ENCODE peak calls at places on chromosomes 1 and 21, in five cellular contexts. W, O, S, V and I are unnamed samples.

GRCh38 chr1:163170975-163171676 is 31.6 kb downstream of the RGS5 start:
- DNase-seq in W (peak), O (peak), S (no peak), V (peak), I (no peak)

GRCh38 chr1:216750031-216750627 is 26.9 kb upstream of the ESRRG start:
- DNase-seq in W (peak), O (peak), S (peak), V (peak), I (peak)

GRCh38 chr1:7128293-7128692 is 343.0 kb downstream of the CAMTA1 start:
- DNase-seq in W (no peak), O (no peak), S (no peak), V (no peak), I (no peak)

GRCh38 chr21:41537356-41537755 is 29.4 kb upstream of the TMPRSS2 start:
- DNase-seq in W (no peak), O (no peak), S (no peak), V (no peak), I (no peak)

GRCh38 chr1:208825305-208825704 is 581.1 kb upstream of the PLXNA2 start:
- DNase-seq in W (no peak), O (no peak), S (no peak), V (no peak), I (no peak)

GRCh38 chr1:188941986-188942385 is 1535.7 kb downstream of the BRINP3 start:
- DNase-seq in W (no peak), O (no peak), S (peak), V (no peak), I (no peak)

GRCh38 chr1:114310771-114311251 is 157.1 kb upstream of the SYT6 start:
- DNase-seq in W (no peak), O (no peak), S (no peak), V (peak), I (no peak)

GRCh38 chr1:6490181-6491075 is 1.0 kb downstream of the PLEKHG5 start:
- DNase-seq in W (peak), O (peak), S (peak), V (peak), I (peak)

GRCh38 chr1:231053493-231054162 is 13.6 kb upstream of the FAM89A start:
- DNase-seq in W (peak), O (no peak), S (no peak), V (peak), I (peak)

GRCh38 chr1:165306543-165307434 is 49.7 kb downstream of the LMX1A start:
- DNase-seq in W (no peak), O (no peak), S (no peak), V (no peak), I (no peak)

GRCh38 chr1:70890408-70890807 is 157.2 kb downstream of the PTGER3 start:
- DNase-seq in W (no peak), O (no peak), S (no peak), V (no peak), I (no peak)

GRCh38 chr1:240687820-240688219 is 75.9 kb upstream of the GREM2 start:
- DNase-seq in W (no peak), O (peak), S (no peak), V (no peak), I (no peak)

GRCh38 chr1:43530483-43531452 is at the start of gene PTPRF:
- DNase-seq in W (peak), O (peak), S (peak), V (no peak), I (peak)

GRCh38 chr1:169565335-169566271 is 20.7 kb downstream of the F5 start:
- DNase-seq in W (peak), O (peak), S (no peak), V (no peak), I (no peak)

GRCh38 chr1:193181985-193182384 is 4.4 kb downstream of the B3GALT2 start:
- DNase-seq in W (peak), O (no peak), S (no peak), V (peak), I (no peak)

GRCh38 chr1:53946252-53947171 is at the start of gene LRRC42:
- DNase-seq in W (no peak), O (no peak), S (no peak), V (no peak), I (no peak)

GRCh38 chr1:155160128-155160527 is 13.0 kb downstream of the KRTCAP2 start:
- DNase-seq in W (no peak), O (no peak), S (no peak), V (no peak), I (no peak)

GRCh38 chr1:85582687-85583354 is 2.3 kb downstream of the CCN1 start:
- DNase-seq in W (no peak), O (peak), S (no peak), V (no peak), I (peak)

GRCh38 chr1:44696789-44697188 is 22.3 kb downstream of the ARMH1 start:
- DNase-seq in W (no peak), O (no peak), S (no peak), V (no peak), I (no peak)

GRCh38 chr1:28112388-28113311 is 24.2 kb upstream of the EYA3 start:
- DNase-seq in W (peak), O (peak), S (no peak), V (peak), I (no peak)

GRCh38 chr1:168136709-168137514 is at the start of gene GPR161:
- DNase-seq in W (peak), O (peak), S (peak), V (no peak), I (peak)

GRCh38 chr1:94589728-94590127 is 48.2 kb upstream of the F3 start:
- DNase-seq in W (no peak), O (no peak), S (no peak), V (no peak), I (no peak)

GRCh38 chr1:193077991-193078390 is 18.6 kb downstream of the RO60 start:
- DNase-seq in W (no peak), O (no peak), S (no peak), V (no peak), I (no peak)

GRCh38 chr1:100785399-100786082 is 66.0 kb downstream of the VCAM1 start:
- DNase-seq in W (peak), O (no peak), S (no peak), V (peak), I (peak)

GRCh38 chr1:241485145-241485544 is 34.4 kb downstream of the FH start:
- DNase-seq in W (no peak), O (no peak), S (no peak), V (no peak), I (no peak)

GRCh38 chr1:244603498-244603897 is 49.4 kb upstream of the DESI2 start:
- DNase-seq in W (peak), O (peak), S (no peak), V (peak), I (peak)

DNA sequence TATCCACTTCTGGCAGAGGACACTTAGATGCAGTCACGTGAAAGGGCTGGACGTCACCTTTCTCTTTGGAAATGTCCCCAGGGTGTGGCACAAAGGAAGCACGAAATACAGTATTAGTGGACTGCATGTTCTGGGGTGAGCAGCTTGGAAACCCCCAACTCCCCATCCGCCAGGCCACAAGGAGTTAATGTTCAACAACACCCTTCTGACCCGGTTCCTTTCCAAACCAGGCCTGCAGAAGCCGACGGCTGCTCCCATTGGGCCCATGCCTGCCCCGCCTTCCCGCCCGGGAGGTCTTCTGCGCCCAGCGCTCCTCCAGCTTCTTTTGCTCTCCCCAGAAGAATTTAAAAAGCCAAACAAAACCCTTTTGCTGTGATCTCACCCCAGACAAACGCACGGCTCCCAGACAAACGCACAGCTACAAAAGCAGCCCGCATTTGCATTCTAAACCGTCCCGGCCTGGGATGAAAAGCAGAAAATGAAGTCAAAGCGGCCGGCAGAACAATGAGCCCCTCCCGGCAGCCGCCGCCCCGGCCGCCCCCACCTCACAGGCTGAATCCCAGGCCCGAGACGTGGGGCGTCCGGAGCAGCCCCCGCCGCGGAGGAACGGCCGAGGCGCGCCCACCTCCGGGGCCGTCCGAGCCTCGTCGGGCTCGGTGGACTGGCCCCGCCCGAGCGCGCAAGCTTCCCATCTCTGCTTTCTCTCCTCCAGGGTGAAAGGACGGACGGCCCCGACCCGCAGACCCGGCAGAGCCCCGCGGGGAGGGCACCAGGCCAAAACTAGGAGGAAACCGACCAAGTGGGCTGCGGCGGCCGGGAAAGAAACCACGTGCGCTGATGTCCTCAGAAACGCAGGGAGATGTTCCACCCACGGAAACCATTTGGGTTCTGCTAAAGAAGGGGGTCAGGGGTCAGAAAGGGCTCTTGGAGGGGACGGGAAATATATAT is 101.9 kb downstream of the PLPP3 start:
- DNase-seq in W (no peak), O (no peak), S (peak), V (peak), I (peak)
- H3K4me3 ChIP-seq in W (no peak), O (peak), S (peak), V (peak), I (peak)

DNA sequence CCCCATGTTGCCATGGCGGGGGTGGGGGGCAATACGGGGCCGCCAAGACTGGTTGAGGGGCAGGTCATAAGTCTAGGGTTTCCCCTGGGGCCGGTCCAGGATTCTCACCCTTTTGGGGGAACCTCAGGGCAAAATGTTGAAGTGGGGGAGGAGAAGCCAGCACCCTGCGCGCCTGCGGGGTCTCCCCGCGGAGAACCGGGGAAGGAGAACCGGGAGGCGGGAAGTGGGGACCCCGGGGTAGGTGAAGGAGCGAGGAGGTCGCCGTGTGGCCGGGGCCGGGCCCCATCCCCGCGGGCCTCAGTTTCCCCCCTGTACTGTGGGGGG is 334 bp upstream of the ARHGEF10L start:
- DNase-seq in W (no peak), O (no peak), S (no peak), V (no peak), I (no peak)
- H3K4me3 ChIP-seq in W (peak), O (no peak), S (peak), V (peak), I (peak)

GRCh38 chr1:24525606-24526005 is 23.0 kb downstream of the RCAN3 start:
- DNase-seq in W (no peak), O (no peak), S (no peak), V (no peak), I (no peak)
- H3K4me3 ChIP-seq in W (no peak), O (no peak), S (no peak), V (no peak), I (no peak)

GRCh38 chr1:221044538-221044937 is 165.3 kb downstream of the HLX start:
- DNase-seq in W (no peak), O (no peak), S (no peak), V (no peak), I (no peak)

GRCh38 chr1:221040716-221041275 is 161.6 kb downstream of the HLX start:
- DNase-seq in W (no peak), O (no peak), S (no peak), V (no peak), I (no peak)

GRCh38 chr1:221045842-221046831 is 166.9 kb downstream of the HLX start:
- DNase-seq in W (no peak), O (no peak), S (no peak), V (no peak), I (no peak)
- H3K4me3 ChIP-seq in W (no peak), O (no peak), S (no peak), V (no peak), I (no peak)

GRCh38 chr1:56855190-56855589 is 593 bp downstream of the C8A start:
- DNase-seq in W (no peak), O (no peak), S (no peak), V (no peak), I (no peak)

GRCh38 chr1:56852478-56852877 is 2.1 kb upstream of the C8A start:
- DNase-seq in W (no peak), O (no peak), S (no peak), V (no peak), I (no peak)

GRCh38 chr1:56854521-56855099 is at the start of gene C8A:
- DNase-seq in W (no peak), O (no peak), S (no peak), V (no peak), I (no peak)

GRCh38 chr1:56856186-56856585 is 1.6 kb downstream of the C8A start:
- DNase-seq in W (no peak), O (no peak), S (no peak), V (no peak), I (no peak)
- H3K4me3 ChIP-seq in W (no peak), O (no peak), S (no peak), V (no peak), I (no peak)

GRCh38 chr1:46333300-46334029 is 7.1 kb upstream of the NSUN4 start:
- DNase-seq in W (peak), O (peak), S (peak), V (peak), I (peak)

DNA sequence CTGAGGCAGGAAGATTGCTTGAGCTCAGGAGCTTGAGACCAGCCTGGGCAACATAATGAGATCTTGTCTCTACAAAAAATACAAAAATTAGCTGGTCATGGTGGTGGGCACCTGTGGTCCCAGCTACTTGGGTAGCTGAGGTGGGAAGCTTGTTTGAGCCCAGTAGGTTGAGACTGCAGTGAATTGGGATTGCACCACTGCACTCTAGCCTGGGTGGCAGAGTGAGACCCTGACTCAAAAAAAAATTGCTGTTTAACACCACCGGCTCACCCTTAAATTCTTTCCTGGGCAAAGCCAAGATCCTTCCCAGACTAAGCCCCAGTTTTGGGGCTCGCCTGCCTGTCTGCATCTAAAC is 6.6 kb upstream of the NSUN4 start:
- DNase-seq in W (no peak), O (no peak), S (no peak), V (no peak), I (no peak)
- H3K4me3 ChIP-seq in W (no peak), O (no peak), S (no peak), V (no peak), I (no peak)

GRCh38 chr1:98044071-98044697 is 123.3 kb upstream of the DPYD start:
- DNase-seq in W (no peak), O (no peak), S (no peak), V (no peak), I (no peak)
- H3K4me3 ChIP-seq in W (no peak), O (no peak), S (no peak), V (peak), I (no peak)

DNA sequence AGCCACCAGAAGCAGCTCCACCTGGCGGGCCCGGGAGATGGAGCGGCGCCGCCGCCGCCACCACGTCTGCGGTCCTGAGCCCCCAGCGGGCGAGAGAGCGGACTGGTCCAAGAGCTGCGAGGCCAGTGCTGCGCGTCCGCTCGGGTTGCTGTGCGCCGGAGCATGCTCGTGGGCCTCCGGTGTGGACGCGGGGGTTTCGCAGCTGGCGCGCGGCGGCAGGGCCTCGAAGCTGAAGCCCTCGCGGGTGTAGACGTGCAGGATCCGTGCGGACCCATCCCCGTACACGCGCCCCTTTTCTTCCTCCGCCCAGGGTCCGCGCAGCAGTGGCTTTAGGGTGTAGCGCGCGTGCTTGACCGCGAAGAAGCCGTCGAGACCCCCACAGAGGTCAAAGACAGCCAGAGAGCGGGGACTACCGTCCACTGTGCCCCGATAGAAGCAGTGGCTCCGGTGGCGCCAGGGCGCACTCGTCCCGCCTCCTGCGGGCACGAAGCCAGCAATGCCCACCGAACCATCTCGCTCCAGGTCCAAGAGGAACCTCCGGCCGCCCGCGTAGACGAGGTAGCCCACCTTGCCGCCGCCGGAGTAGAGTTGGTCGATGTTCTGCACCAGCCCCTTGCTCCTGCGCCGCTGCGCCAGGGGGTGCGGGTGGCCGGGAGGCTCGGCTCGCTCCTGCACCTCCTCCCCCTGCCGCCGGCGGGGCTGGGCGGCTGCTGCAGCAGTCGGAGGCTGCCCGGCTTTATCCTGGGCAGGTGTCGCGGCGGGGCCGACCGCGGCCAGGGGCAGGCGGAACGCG is 1.1 kb downstream of the ADAMTS5 start:
- DNase-seq in W (no peak), O (peak), S (no peak), V (peak), I (no peak)
- H3K4me3 ChIP-seq in W (peak), O (peak), S (peak), V (peak), I (no peak)